ENCODE peak calls at places on chromosome 19, in ten cellular contexts. One of them, this sample, is unnamed.

GRCh38 chr19:7799640-7800355 is 30.2 kb upstream of the EVI5L start:
- DNase-seq in mucosa of descending colon: peak; percentile 52
- DNase-seq in endodermal cell: peak; percentile 87
- DNase-seq in heart left ventricle: peak; percentile 75
- DNase-seq in hepatocyte: peak; percentile 85
- DNase-seq in glutamatergic neuron: peak; percentile 78
- DNase-seq in Caco-2: peak; percentile 66
- DNase-seq in pancreas: peak; percentile 44
- DNase-seq in WERI-Rb-1: peak; percentile 81
- DNase-seq in foreskin fibroblast: peak; percentile 89
- DNase-seq in this sample: peak; percentile 75

GRCh38 chr19:53927745-53928144 is 18.7 kb downstream of the CACNG7 start:
- DNase-seq in mucosa of descending colon: no peak
- DNase-seq in endodermal cell: peak; percentile 93
- DNase-seq in heart left ventricle: no peak
- DNase-seq in hepatocyte: peak; percentile 86
- DNase-seq in glutamatergic neuron: no peak
- DNase-seq in Caco-2: peak; percentile 39
- DNase-seq in pancreas: no peak
- DNase-seq in WERI-Rb-1: no peak
- DNase-seq in foreskin fibroblast: peak; percentile 80
- DNase-seq in this sample: peak; percentile 89

GRCh38 chr19:34639491-34640085 is 37.4 kb downstream of the SCGB2B2 start:
- DNase-seq in mucosa of descending colon: no peak
- DNase-seq in endodermal cell: peak; percentile 80
- DNase-seq in heart left ventricle: peak; percentile 37
- DNase-seq in hepatocyte: peak; percentile 84
- DNase-seq in glutamatergic neuron: peak; percentile 41
- DNase-seq in Caco-2: no peak
- DNase-seq in pancreas: peak; percentile 42
- DNase-seq in WERI-Rb-1: peak; percentile 48
- DNase-seq in foreskin fibroblast: peak; percentile 72
- DNase-seq in this sample: peak; percentile 36

GRCh38 chr19:10836478-10837325 is 690 bp upstream of the TMED1 start:
- DNase-seq in mucosa of descending colon: peak; percentile 89
- DNase-seq in endodermal cell: no peak
- DNase-seq in heart left ventricle: peak; percentile 92
- DNase-seq in hepatocyte: peak; percentile 91
- DNase-seq in glutamatergic neuron: peak; percentile 71
- DNase-seq in Caco-2: peak; percentile 97
- DNase-seq in pancreas: peak; percentile 86
- DNase-seq in WERI-Rb-1: peak; percentile 78
- DNase-seq in foreskin fibroblast: peak; percentile 91
- DNase-seq in this sample: peak; percentile 32

GRCh38 chr19:32322541-32322940 is 22.9 kb upstream of the ZNF507 start:
- DNase-seq in mucosa of descending colon: no peak
- DNase-seq in endodermal cell: peak; percentile 28
- DNase-seq in heart left ventricle: no peak
- DNase-seq in hepatocyte: no peak
- DNase-seq in glutamatergic neuron: no peak
- DNase-seq in Caco-2: no peak
- DNase-seq in pancreas: no peak
- DNase-seq in WERI-Rb-1: no peak
- DNase-seq in foreskin fibroblast: no peak
- DNase-seq in this sample: no peak

GRCh38 chr19:7980168-7980567 is 25.3 kb downstream of the ELAVL1 start:
- DNase-seq in mucosa of descending colon: no peak
- DNase-seq in endodermal cell: no peak
- DNase-seq in heart left ventricle: no peak
- DNase-seq in hepatocyte: no peak
- DNase-seq in glutamatergic neuron: peak; percentile 2
- DNase-seq in Caco-2: no peak
- DNase-seq in pancreas: no peak
- DNase-seq in WERI-Rb-1: no peak
- DNase-seq in foreskin fibroblast: no peak
- DNase-seq in this sample: no peak

GRCh38 chr19:15371786-15372380 is 7.7 kb downstream of the AKAP8 start:
- DNase-seq in mucosa of descending colon: peak; percentile 17
- DNase-seq in endodermal cell: no peak
- DNase-seq in heart left ventricle: no peak
- DNase-seq in hepatocyte: no peak
- DNase-seq in glutamatergic neuron: no peak
- DNase-seq in Caco-2: no peak
- DNase-seq in pancreas: no peak
- DNase-seq in WERI-Rb-1: no peak
- DNase-seq in foreskin fibroblast: no peak
- DNase-seq in this sample: no peak

GRCh38 chr19:11269408-11269807 is 7.1 kb upstream of the DOCK6 start:
- DNase-seq in mucosa of descending colon: no peak
- DNase-seq in endodermal cell: no peak
- DNase-seq in heart left ventricle: no peak
- DNase-seq in hepatocyte: no peak
- DNase-seq in glutamatergic neuron: no peak
- DNase-seq in Caco-2: no peak
- DNase-seq in pancreas: no peak
- DNase-seq in WERI-Rb-1: no peak
- DNase-seq in foreskin fibroblast: peak; percentile 72
- DNase-seq in this sample: no peak

GRCh38 chr19:15424692-15425272 is 6.0 kb upstream of the AKAP8L start:
- DNase-seq in mucosa of descending colon: no peak
- DNase-seq in endodermal cell: no peak
- DNase-seq in heart left ventricle: peak; percentile 55
- DNase-seq in hepatocyte: no peak
- DNase-seq in glutamatergic neuron: no peak
- DNase-seq in Caco-2: no peak
- DNase-seq in pancreas: no peak
- DNase-seq in WERI-Rb-1: no peak
- DNase-seq in foreskin fibroblast: no peak
- DNase-seq in this sample: no peak

GRCh38 chr19:53881482-53882390 is at the start of gene PRKCG:
- DNase-seq in mucosa of descending colon: peak; percentile 76
- DNase-seq in endodermal cell: peak; percentile 85
- DNase-seq in heart left ventricle: peak; percentile 78
- DNase-seq in hepatocyte: peak; percentile 82
- DNase-seq in glutamatergic neuron: peak; percentile 81
- DNase-seq in Caco-2: peak; percentile 89
- DNase-seq in pancreas: peak; percentile 27
- DNase-seq in WERI-Rb-1: peak; percentile 83
- DNase-seq in foreskin fibroblast: peak; percentile 59
- DNase-seq in this sample: peak; percentile 83

GRCh38 chr19:15551183-15552004 is 43.1 kb downstream of the CYP4F22 start:
- DNase-seq in mucosa of descending colon: peak; percentile 55
- DNase-seq in endodermal cell: peak; percentile 97
- DNase-seq in heart left ventricle: no peak
- DNase-seq in hepatocyte: no peak
- DNase-seq in glutamatergic neuron: peak; percentile 51
- DNase-seq in Caco-2: peak; percentile 44
- DNase-seq in pancreas: peak; percentile 12
- DNase-seq in WERI-Rb-1: peak; percentile 6
- DNase-seq in foreskin fibroblast: peak; percentile 19
- DNase-seq in this sample: peak; percentile 9

DNA sequence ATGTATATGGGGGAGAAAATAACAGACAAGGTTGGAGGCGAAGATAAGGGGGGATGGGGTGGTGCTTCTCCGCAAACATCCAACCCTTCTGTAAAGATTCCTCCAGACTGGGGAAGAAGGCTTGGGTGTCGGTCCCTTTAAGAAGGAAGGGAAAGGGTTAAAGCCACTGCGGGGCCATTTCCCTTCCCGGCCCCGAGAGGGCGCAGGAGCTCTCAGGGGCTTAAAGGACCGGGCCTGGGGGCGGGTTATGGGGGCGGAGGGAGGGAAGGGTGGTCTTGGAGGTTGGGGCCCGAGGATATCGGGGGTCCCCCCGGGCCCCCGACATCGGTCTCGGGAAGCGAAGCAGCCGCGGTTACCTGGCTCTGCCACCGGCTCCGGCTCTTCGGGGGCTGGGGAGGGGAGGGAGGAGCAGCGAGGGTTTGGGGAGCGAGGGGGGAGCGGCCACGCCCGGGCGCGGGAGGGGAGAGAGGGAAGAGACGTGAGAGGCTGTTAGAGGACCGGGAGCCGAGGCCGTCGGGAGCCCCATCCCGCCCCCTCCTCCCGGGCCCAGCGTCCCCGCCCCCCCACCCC is 2.8 kb downstream of the TNNT1 start:
- DNase-seq in mucosa of descending colon: no peak
- DNase-seq in endodermal cell: peak; percentile 84
- DNase-seq in heart left ventricle: peak; percentile 51
- DNase-seq in hepatocyte: no peak
- DNase-seq in glutamatergic neuron: no peak
- DNase-seq in Caco-2: peak; percentile 73
- DNase-seq in pancreas: no peak
- DNase-seq in WERI-Rb-1: peak; percentile 68
- DNase-seq in foreskin fibroblast: peak; percentile 46
- DNase-seq in this sample: peak; percentile 39
- TF ChIP-seq CTCF in mucosa of descending colon: no peak
- TF ChIP-seq CTCF in endodermal cell: peak; percentile 82
- TF ChIP-seq CTCF in heart left ventricle: peak; percentile 29
- TF ChIP-seq CTCF in hepatocyte: peak; percentile 57
- TF ChIP-seq CTCF in glutamatergic neuron: peak; percentile 67
- TF ChIP-seq CTCF in Caco-2: peak; percentile 79
- TF ChIP-seq CTCF in pancreas: no peak
- TF ChIP-seq CTCF in WERI-Rb-1: peak; percentile 55
- TF ChIP-seq CTCF in foreskin fibroblast: peak; percentile 52
- TF ChIP-seq CTCF in this sample: peak; percentile 51

GRCh38 chr19:5932146-5932545 is 18.1 kb downstream of the CAPS start:
- DNase-seq in mucosa of descending colon: no peak
- DNase-seq in endodermal cell: no peak
- DNase-seq in heart left ventricle: no peak
- DNase-seq in hepatocyte: no peak
- DNase-seq in glutamatergic neuron: no peak
- DNase-seq in Caco-2: no peak
- DNase-seq in pancreas: no peak
- DNase-seq in WERI-Rb-1: peak; percentile 73
- DNase-seq in foreskin fibroblast: no peak
- DNase-seq in this sample: no peak

GRCh38 chr19:5931251-5931650 is 17.2 kb downstream of the CAPS start:
- DNase-seq in mucosa of descending colon: no peak
- DNase-seq in endodermal cell: no peak
- DNase-seq in heart left ventricle: no peak
- DNase-seq in hepatocyte: no peak
- DNase-seq in glutamatergic neuron: no peak
- DNase-seq in Caco-2: no peak
- DNase-seq in pancreas: no peak
- DNase-seq in WERI-Rb-1: no peak
- DNase-seq in foreskin fibroblast: no peak
- DNase-seq in this sample: no peak

GRCh38 chr19:5929179-5929578 is 15.1 kb downstream of the CAPS start:
- DNase-seq in mucosa of descending colon: no peak
- DNase-seq in endodermal cell: no peak
- DNase-seq in heart left ventricle: no peak
- DNase-seq in hepatocyte: no peak
- DNase-seq in glutamatergic neuron: no peak
- DNase-seq in Caco-2: no peak
- DNase-seq in pancreas: no peak
- DNase-seq in WERI-Rb-1: no peak
- DNase-seq in foreskin fibroblast: no peak
- DNase-seq in this sample: no peak

GRCh38 chr19:5927439-5927821 is 13.4 kb downstream of the CAPS start:
- DNase-seq in mucosa of descending colon: no peak
- DNase-seq in endodermal cell: no peak
- DNase-seq in heart left ventricle: no peak
- DNase-seq in hepatocyte: no peak
- DNase-seq in glutamatergic neuron: no peak
- DNase-seq in Caco-2: no peak
- DNase-seq in pancreas: no peak
- DNase-seq in WERI-Rb-1: no peak
- DNase-seq in foreskin fibroblast: no peak
- DNase-seq in this sample: no peak

GRCh38 chr19:5929646-5930045 is 15.6 kb downstream of the CAPS start:
- DNase-seq in mucosa of descending colon: no peak
- DNase-seq in endodermal cell: peak; percentile 60
- DNase-seq in heart left ventricle: no peak
- DNase-seq in hepatocyte: no peak
- DNase-seq in glutamatergic neuron: no peak
- DNase-seq in Caco-2: no peak
- DNase-seq in pancreas: no peak
- DNase-seq in WERI-Rb-1: no peak
- DNase-seq in foreskin fibroblast: no peak
- DNase-seq in this sample: no peak
- TF ChIP-seq CTCF in mucosa of descending colon: no peak
- TF ChIP-seq CTCF in endodermal cell: no peak
- TF ChIP-seq CTCF in heart left ventricle: no peak
- TF ChIP-seq CTCF in hepatocyte: no peak
- TF ChIP-seq CTCF in glutamatergic neuron: no peak
- TF ChIP-seq CTCF in Caco-2: no peak
- TF ChIP-seq CTCF in pancreas: no peak
- TF ChIP-seq CTCF in WERI-Rb-1: no peak
- TF ChIP-seq CTCF in foreskin fibroblast: no peak
- TF ChIP-seq CTCF in this sample: no peak

DNA sequence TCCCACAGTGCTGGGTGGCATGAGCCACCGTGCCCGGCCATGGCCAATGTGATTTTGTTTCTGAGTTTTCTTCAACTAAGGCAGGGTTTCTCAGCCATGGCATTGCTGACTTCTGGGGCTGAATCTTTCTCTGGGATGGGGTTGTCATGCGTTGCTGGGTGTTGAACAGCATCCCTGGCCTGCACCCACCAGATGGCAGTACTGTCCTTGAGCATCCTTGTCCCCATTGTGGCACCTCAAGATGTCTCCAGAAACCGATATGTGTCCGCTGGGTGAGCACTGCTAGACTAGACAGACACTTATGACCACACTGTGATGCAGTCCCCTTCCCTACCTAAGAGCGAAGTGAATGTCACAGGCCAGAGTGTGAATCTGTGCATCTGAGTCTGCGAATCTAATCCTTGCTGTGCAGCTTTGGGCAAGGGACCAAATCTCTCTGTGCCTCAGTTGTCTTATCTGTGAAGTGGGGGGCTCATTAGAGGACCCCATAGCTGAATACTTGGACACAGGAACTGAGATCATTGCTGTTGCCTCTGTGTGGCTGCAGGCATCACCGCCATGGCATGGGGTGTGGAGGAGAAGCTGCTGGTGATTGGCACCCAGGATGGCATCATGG is 50.3 kb upstream of the SIN3B start:
- DNase-seq in mucosa of descending colon: peak; percentile 56
- DNase-seq in endodermal cell: peak; percentile 89
- DNase-seq in heart left ventricle: no peak
- DNase-seq in hepatocyte: peak; percentile 48
- DNase-seq in glutamatergic neuron: peak; percentile 59
- DNase-seq in Caco-2: peak; percentile 67
- DNase-seq in pancreas: no peak
- DNase-seq in WERI-Rb-1: peak; percentile 76
- DNase-seq in foreskin fibroblast: peak; percentile 77
- DNase-seq in this sample: peak; percentile 60
- TF ChIP-seq CTCF in mucosa of descending colon: no peak
- TF ChIP-seq CTCF in endodermal cell: peak; percentile 82
- TF ChIP-seq CTCF in heart left ventricle: peak; percentile 16
- TF ChIP-seq CTCF in hepatocyte: peak; percentile 44
- TF ChIP-seq CTCF in glutamatergic neuron: no peak
- TF ChIP-seq CTCF in Caco-2: peak; percentile 56
- TF ChIP-seq CTCF in pancreas: no peak
- TF ChIP-seq CTCF in WERI-Rb-1: peak; percentile 95
- TF ChIP-seq CTCF in foreskin fibroblast: peak; percentile 72
- TF ChIP-seq CTCF in this sample: peak; percentile 48

DNA sequence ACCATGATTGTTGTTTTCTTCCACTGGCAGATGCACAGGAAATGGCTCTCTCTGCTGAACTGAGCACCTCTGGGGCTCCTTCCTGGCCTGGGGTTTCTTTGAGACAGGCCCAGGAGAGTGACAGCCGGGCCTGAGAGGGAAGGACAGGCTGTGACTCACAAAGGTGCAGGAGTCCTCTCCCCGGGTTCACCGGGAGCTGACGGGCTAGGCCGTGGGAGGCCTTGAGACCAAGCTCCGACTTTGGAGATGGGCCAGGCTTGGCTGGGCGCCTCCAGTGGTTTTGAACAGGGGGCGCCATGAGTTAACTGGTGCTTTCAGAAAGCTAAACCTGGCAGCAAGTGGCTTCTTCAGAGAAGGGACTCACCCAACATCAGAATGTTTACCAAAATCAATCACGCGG is 143.4 kb downstream of the URI1 start:
- DNase-seq in mucosa of descending colon: no peak
- DNase-seq in endodermal cell: peak; percentile 87
- DNase-seq in heart left ventricle: peak; percentile 48
- DNase-seq in hepatocyte: no peak
- DNase-seq in glutamatergic neuron: no peak
- DNase-seq in Caco-2: no peak
- DNase-seq in pancreas: peak; percentile 13
- DNase-seq in WERI-Rb-1: no peak
- DNase-seq in foreskin fibroblast: no peak
- DNase-seq in this sample: no peak
- TF ChIP-seq CTCF in mucosa of descending colon: no peak
- TF ChIP-seq CTCF in endodermal cell: peak; percentile 69
- TF ChIP-seq CTCF in heart left ventricle: no peak
- TF ChIP-seq CTCF in hepatocyte: no peak
- TF ChIP-seq CTCF in glutamatergic neuron: no peak
- TF ChIP-seq CTCF in Caco-2: no peak
- TF ChIP-seq CTCF in pancreas: no peak
- TF ChIP-seq CTCF in WERI-Rb-1: peak; percentile 22
- TF ChIP-seq CTCF in foreskin fibroblast: no peak
- TF ChIP-seq CTCF in this sample: no peak

This sample was measured in nephron progenitor cell.